ENCODE peak calls at places on chromosomes 5 and 9, in five cellular contexts. One of them, this sample, is unnamed.

GRCh38 chr5:54495027-54495426 is 22.5 kb upstream of the SNX18 start:
- DNase-seq in Peyer's patch: no peak
- DNase-seq in lower leg skin: no peak
- DNase-seq in sigmoid colon: no peak
- DNase-seq in adrenal gland: no peak
- DNase-seq in this sample: no peak

GRCh38 chr5:27472000-27472763 is 433.8 kb upstream of the CDH9 start:
- DNase-seq in Peyer's patch: no peak
- DNase-seq in sigmoid colon: no peak
- DNase-seq in adrenal gland: no peak
- DNase-seq in lower leg skin: no peak
- DNase-seq in this sample: peak

GRCh38 chr9:136368190-136368589 is 4.6 kb upstream of the DNLZ start:
- DNase-seq in lower leg skin: no peak
- DNase-seq in adrenal gland: no peak
- DNase-seq in sigmoid colon: no peak
- DNase-seq in Peyer's patch: no peak
- DNase-seq in this sample: no peak

GRCh38 chr9:127195976-127196825 is 68.4 kb upstream of the GARNL3 start:
- DNase-seq in adrenal gland: no peak
- DNase-seq in lower leg skin: no peak
- DNase-seq in Peyer's patch: no peak
- DNase-seq in sigmoid colon: no peak
- DNase-seq in this sample: no peak

GRCh38 chr5:98109561-98110006 is 663.9 kb upstream of the RGMB start:
- DNase-seq in Peyer's patch: no peak
- DNase-seq in lower leg skin: no peak
- DNase-seq in adrenal gland: no peak
- DNase-seq in sigmoid colon: no peak
- DNase-seq in this sample: no peak

GRCh38 chr9:27726244-27727141 is 153.2 kb upstream of the C9orf72 start:
- DNase-seq in lower leg skin: no peak
- DNase-seq in sigmoid colon: no peak
- DNase-seq in Peyer's patch: peak
- DNase-seq in adrenal gland: peak
- DNase-seq in this sample: peak

GRCh38 chr5:61649971-61650370 is 317.9 kb downstream of the ZSWIM6 start:
- DNase-seq in lower leg skin: no peak
- DNase-seq in sigmoid colon: no peak
- DNase-seq in adrenal gland: no peak
- DNase-seq in Peyer's patch: no peak
- DNase-seq in this sample: no peak

GRCh38 chr9:129436751-129437625 is 183.9 kb downstream of the C9orf50 start:
- DNase-seq in lower leg skin: peak
- DNase-seq in sigmoid colon: peak
- DNase-seq in adrenal gland: peak
- DNase-seq in Peyer's patch: peak
- DNase-seq in this sample: peak

GRCh38 chr5:51468196-51468595 is 84.9 kb downstream of the ISL1 start:
- DNase-seq in adrenal gland: no peak
- DNase-seq in sigmoid colon: no peak
- DNase-seq in lower leg skin: no peak
- DNase-seq in Peyer's patch: no peak
- DNase-seq in this sample: no peak

GRCh38 chr5:147507480-147508126 is 2.3 kb downstream of the DPYSL3 start:
- DNase-seq in adrenal gland: no peak
- DNase-seq in sigmoid colon: peak
- DNase-seq in Peyer's patch: peak
- DNase-seq in lower leg skin: no peak
- DNase-seq in this sample: no peak

GRCh38 chr5:72467987-72468386 is 39.2 kb downstream of the ZNF366 start:
- DNase-seq in adrenal gland: peak
- DNase-seq in sigmoid colon: no peak
- DNase-seq in Peyer's patch: no peak
- DNase-seq in lower leg skin: no peak
- DNase-seq in this sample: no peak

GRCh38 chr5:141742866-141743651 is 61.0 kb upstream of the ARAP3 start:
- DNase-seq in adrenal gland: peak
- DNase-seq in sigmoid colon: no peak
- DNase-seq in Peyer's patch: no peak
- DNase-seq in lower leg skin: no peak
- DNase-seq in this sample: peak

GRCh38 chr5:60961685-60962084 is 16.7 kb downstream of the NDUFAF2 start:
- DNase-seq in lower leg skin: no peak
- DNase-seq in Peyer's patch: no peak
- DNase-seq in sigmoid colon: no peak
- DNase-seq in adrenal gland: peak
- DNase-seq in this sample: no peak

GRCh38 chr5:142290574-142291299 is 34.1 kb downstream of the SPRY4 start:
- DNase-seq in sigmoid colon: no peak
- DNase-seq in Peyer's patch: no peak
- DNase-seq in adrenal gland: no peak
- DNase-seq in lower leg skin: no peak
- DNase-seq in this sample: no peak

GRCh38 chr9:124202447-124202971 is 55.2 kb upstream of the NEK6 start:
- DNase-seq in Peyer's patch: peak
- DNase-seq in adrenal gland: peak
- DNase-seq in lower leg skin: no peak
- DNase-seq in sigmoid colon: no peak
- DNase-seq in this sample: peak

GRCh38 chr5:136016945-136017530 is 11.8 kb upstream of the TGFBI start:
- DNase-seq in Peyer's patch: no peak
- DNase-seq in sigmoid colon: peak
- DNase-seq in lower leg skin: peak
- DNase-seq in adrenal gland: peak
- DNase-seq in this sample: no peak

GRCh38 chr5:38896760-38897159 is 50.9 kb downstream of the OSMR start:
- DNase-seq in Peyer's patch: no peak
- DNase-seq in sigmoid colon: no peak
- DNase-seq in adrenal gland: no peak
- DNase-seq in lower leg skin: no peak
- DNase-seq in this sample: no peak

GRCh38 chr9:31272456-31273295 is 1111.8 kb upstream of the ACO1 start:
- DNase-seq in lower leg skin: no peak
- DNase-seq in Peyer's patch: no peak
- DNase-seq in adrenal gland: no peak
- DNase-seq in sigmoid colon: no peak
- DNase-seq in this sample: no peak

GRCh38 chr5:167730656-167731055 is 560.8 kb upstream of the WWC1 start:
- DNase-seq in lower leg skin: no peak
- DNase-seq in Peyer's patch: no peak
- DNase-seq in adrenal gland: no peak
- DNase-seq in sigmoid colon: no peak
- DNase-seq in this sample: no peak

GRCh38 chr5:83354958-83355357 is 116.6 kb upstream of the VCAN start:
- DNase-seq in adrenal gland: no peak
- DNase-seq in Peyer's patch: no peak
- DNase-seq in sigmoid colon: no peak
- DNase-seq in lower leg skin: no peak
- DNase-seq in this sample: no peak

GRCh38 chr5:113606298-113607134 is 93.0 kb downstream of the YTHDC2 start:
- DNase-seq in adrenal gland: peak
- DNase-seq in Peyer's patch: peak
- DNase-seq in sigmoid colon: no peak
- DNase-seq in lower leg skin: no peak
- DNase-seq in this sample: peak

GRCh38 chr5:65142007-65142406 is 339.7 kb downstream of the ADAMTS6 start:
- DNase-seq in adrenal gland: no peak
- DNase-seq in sigmoid colon: no peak
- DNase-seq in lower leg skin: no peak
- DNase-seq in Peyer's patch: no peak
- DNase-seq in this sample: no peak

DNA sequence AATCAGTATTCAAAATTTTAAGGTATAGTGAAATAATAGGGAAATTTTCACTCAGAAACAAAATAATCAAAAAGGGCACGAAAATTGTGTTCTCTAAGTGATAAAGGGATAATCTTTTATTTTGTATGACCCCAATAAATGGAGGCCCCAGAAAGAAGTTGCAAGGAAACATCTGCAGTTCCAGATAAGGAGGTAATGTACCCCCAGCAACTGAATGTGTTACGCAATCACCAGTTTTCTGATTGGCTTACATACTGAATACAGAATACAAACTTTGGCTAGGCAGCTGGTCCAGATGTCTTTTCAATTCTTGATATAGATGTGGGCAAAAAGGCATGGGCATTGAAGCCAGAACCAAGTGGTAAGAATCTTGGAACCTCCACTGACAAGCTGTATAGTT is 1.7 kb upstream of the TOPORS start:
- DNase-seq in sigmoid colon: no peak
- DNase-seq in lower leg skin: no peak
- DNase-seq in adrenal gland: no peak
- DNase-seq in Peyer's patch: no peak
- DNase-seq in this sample: no peak
- TF ChIP-seq POLR2A in sigmoid colon: no peak
- TF ChIP-seq POLR2A in lower leg skin: no peak
- TF ChIP-seq POLR2A in adrenal gland: no peak
- TF ChIP-seq POLR2A in Peyer's patch: no peak
- TF ChIP-seq POLR2A in this sample: no peak

DNA sequence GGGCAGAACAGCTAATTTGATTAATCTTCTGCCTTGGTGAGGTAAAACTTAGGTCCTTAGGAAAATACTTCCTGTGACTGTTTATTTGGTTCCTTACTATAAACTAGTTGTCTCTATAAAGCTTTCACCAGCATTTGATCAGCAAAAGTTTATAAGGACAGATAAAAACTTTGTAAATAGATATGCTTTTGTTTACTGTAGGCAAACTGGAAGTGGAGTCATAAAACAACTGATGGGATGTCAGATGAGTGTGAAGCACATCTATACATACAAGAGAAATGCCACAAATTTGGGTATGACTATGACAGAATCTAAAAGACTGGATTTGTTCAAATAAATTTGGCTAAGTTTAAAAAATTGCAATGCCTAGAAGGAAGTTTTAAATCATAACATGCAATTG is 5.5 kb downstream of the PTGER4 start:
- DNase-seq in sigmoid colon: no peak
- DNase-seq in lower leg skin: no peak
- DNase-seq in Peyer's patch: no peak
- DNase-seq in adrenal gland: no peak
- DNase-seq in this sample: no peak
- H3K4me3 ChIP-seq in sigmoid colon: peak
- H3K4me3 ChIP-seq in lower leg skin: no peak
- H3K4me3 ChIP-seq in Peyer's patch: no peak
- H3K4me3 ChIP-seq in adrenal gland: no peak
- H3K4me3 ChIP-seq in this sample: no peak

GRCh38 chr5:69167488-69167845 is 517 bp downstream of the CCNB1 start:
- DNase-seq in lower leg skin: no peak
- DNase-seq in adrenal gland: no peak
- DNase-seq in Peyer's patch: no peak
- DNase-seq in sigmoid colon: no peak
- DNase-seq in this sample: no peak

GRCh38 chr5:69170969-69171368 is 4.0 kb downstream of the CCNB1 start:
- DNase-seq in sigmoid colon: no peak
- DNase-seq in lower leg skin: no peak
- DNase-seq in Peyer's patch: no peak
- DNase-seq in adrenal gland: no peak
- DNase-seq in this sample: no peak

GRCh38 chr5:69166686-69167487 is at the start of gene CCNB1:
- DNase-seq in lower leg skin: peak
- DNase-seq in sigmoid colon: peak
- DNase-seq in adrenal gland: peak
- DNase-seq in Peyer's patch: peak
- DNase-seq in this sample: peak
- TF ChIP-seq POLR2A in lower leg skin: no peak
- TF ChIP-seq POLR2A in sigmoid colon: no peak
- TF ChIP-seq POLR2A in adrenal gland: peak
- TF ChIP-seq POLR2A in Peyer's patch: no peak
- TF ChIP-seq POLR2A in this sample: no peak

GRCh38 chr5:1315709-1316587 is 21.1 kb upstream of the TERT start:
- DNase-seq in Peyer's patch: peak
- DNase-seq in lower leg skin: peak
- DNase-seq in sigmoid colon: peak
- DNase-seq in adrenal gland: no peak
- DNase-seq in this sample: peak

GRCh38 chr5:1316588-1316902 is 21.7 kb upstream of the TERT start:
- DNase-seq in lower leg skin: no peak
- DNase-seq in sigmoid colon: peak
- DNase-seq in adrenal gland: no peak
- DNase-seq in Peyer's patch: no peak
- DNase-seq in this sample: peak

GRCh38 chr5:1317921-1318565 is 23.2 kb upstream of the TERT start:
- DNase-seq in Peyer's patch: peak
- DNase-seq in sigmoid colon: peak
- DNase-seq in lower leg skin: peak
- DNase-seq in adrenal gland: no peak
- DNase-seq in this sample: peak

GRCh38 chr5:1315018-1315708 is 20.3 kb upstream of the TERT start:
- DNase-seq in adrenal gland: no peak
- DNase-seq in Peyer's patch: peak
- DNase-seq in sigmoid colon: no peak
- DNase-seq in lower leg skin: peak
- DNase-seq in this sample: no peak

GRCh38 chr5:1316941-1317340 is 22.1 kb upstream of the TERT start:
- DNase-seq in Peyer's patch: peak
- DNase-seq in sigmoid colon: peak
- DNase-seq in adrenal gland: no peak
- DNase-seq in lower leg skin: peak
- DNase-seq in this sample: no peak
- H3K4me3 ChIP-seq in Peyer's patch: no peak
- H3K4me3 ChIP-seq in sigmoid colon: no peak
- H3K4me3 ChIP-seq in adrenal gland: no peak
- H3K4me3 ChIP-seq in lower leg skin: no peak
- H3K4me3 ChIP-seq in this sample: no peak

DNA sequence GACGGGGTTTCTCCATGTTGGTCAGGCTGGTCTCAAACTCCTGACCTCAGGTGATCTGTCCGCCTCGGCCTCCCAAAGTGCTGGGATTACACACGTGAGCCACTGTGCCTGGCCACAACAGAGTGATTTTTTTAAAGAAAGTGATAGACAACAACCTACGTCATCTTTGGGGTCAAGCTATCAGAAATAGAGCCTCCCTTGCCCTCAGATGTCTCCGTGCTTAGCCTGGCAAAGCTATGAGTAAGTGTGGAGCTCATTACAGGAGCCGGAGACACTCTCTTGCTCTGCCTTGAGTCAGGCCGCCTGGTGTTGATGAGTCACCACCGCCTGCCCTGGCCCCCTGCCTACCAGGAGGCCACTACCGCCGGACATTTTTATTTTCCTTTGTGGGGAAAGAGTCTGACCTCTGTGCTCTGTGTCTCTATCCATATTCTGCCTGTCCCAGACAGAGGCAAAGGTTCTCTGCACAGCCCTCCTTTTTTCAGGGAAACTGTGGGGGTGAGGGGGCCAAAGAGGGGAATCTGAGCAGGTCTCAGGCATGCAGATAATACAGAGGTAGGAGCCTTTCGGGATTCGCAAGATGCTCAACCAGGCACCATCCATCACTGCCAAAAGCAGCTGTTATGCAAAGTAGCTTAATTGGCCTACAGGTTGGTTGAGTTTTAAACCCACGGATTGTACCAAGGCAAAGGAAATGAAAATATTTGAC is 123.7 kb upstream of the CPEB4 start:
- DNase-seq in sigmoid colon: peak
- DNase-seq in lower leg skin: peak
- DNase-seq in Peyer's patch: peak
- DNase-seq in adrenal gland: peak
- DNase-seq in this sample: peak
- TF ChIP-seq POLR2A in sigmoid colon: no peak
- TF ChIP-seq POLR2A in lower leg skin: no peak
- TF ChIP-seq POLR2A in Peyer's patch: peak
- TF ChIP-seq POLR2A in adrenal gland: peak
- TF ChIP-seq POLR2A in this sample: no peak

GRCh38 chr5:180353963-180354574 is 933 bp upstream of the GFPT2 start:
- DNase-seq in adrenal gland: no peak
- DNase-seq in sigmoid colon: no peak
- DNase-seq in Peyer's patch: no peak
- DNase-seq in lower leg skin: no peak
- DNase-seq in this sample: no peak
- H3K4me3 ChIP-seq in adrenal gland: no peak
- H3K4me3 ChIP-seq in sigmoid colon: peak
- H3K4me3 ChIP-seq in Peyer's patch: peak
- H3K4me3 ChIP-seq in lower leg skin: no peak
- H3K4me3 ChIP-seq in this sample: peak